ENCODE peak calls at places on chromosomes 3 and 15, in four cellular contexts. L, W, V and X are unnamed samples.

GRCh38 chr3:65632409-65632808 is 406.3 kb downstream of the MAGI1 start:
- DNase-seq in V (no peak), L (no peak), W (no peak), X (no peak)

GRCh38 chr3:140343709-140344417 is 334.0 kb upstream of the TRIM42 start:
- DNase-seq in W (no peak), V (no peak), L (no peak), X (no peak)

GRCh38 chr3:25713316-25713967 is 48.7 kb upstream of the TOP2B start:
- DNase-seq in V (no peak), W (no peak), L (no peak), X (no peak)

GRCh38 chr3:25843332-25843731 is 53.4 kb downstream of the OXSM start:
- DNase-seq in W (no peak), V (no peak), L (no peak), X (no peak)

GRCh38 chr15:31381801-31382692 is 55.4 kb downstream of the KLF13 start:
- DNase-seq in V (no peak), W (no peak), L (no peak), X (no peak)

GRCh38 chr3:177330771-177331170 is 133.5 kb upstream of the TBL1XR1 start:
- DNase-seq in L (no peak), W (no peak), V (no peak), X (no peak)

GRCh38 chr3:52211268-52211891 is 13.4 kb downstream of the ALAS1 start:
- DNase-seq in V (no peak), L (no peak), W (no peak), X (no peak)

GRCh38 chr3:31321620-31322019 is 211.1 kb upstream of the STT3B start:
- DNase-seq in W (no peak), L (no peak), V (no peak), X (no peak)

GRCh38 chr15:89179966-89180875 is 41.2 kb downstream of the RLBP1 start:
- DNase-seq in V (no peak), W (no peak), L (no peak), X (no peak)

GRCh38 chr3:81300324-81300927 is 461.0 kb downstream of the GBE1 start:
- DNase-seq in L (no peak), V (peak; percentile 96), W (no peak), X (no peak)

GRCh38 chr3:196996454-196997265 is 28.0 kb upstream of the PIGZ start:
- DNase-seq in V (no peak), W (no peak), L (no peak), X (no peak)

GRCh38 chr3:94928921-94929320 is 866.1 kb downstream of the NSUN3 start:
- DNase-seq in V (peak; percentile 33), W (no peak), L (no peak), X (peak; percentile 35)

GRCh38 chr15:27771892-27772291 is 327.2 kb downstream of the OCA2 start:
- DNase-seq in W (no peak), L (no peak), V (no peak), X (no peak)

GRCh38 chr3:153348457-153349137 is 186.6 kb downstream of the RAP2B start:
- DNase-seq in L (no peak), V (no peak), W (no peak), X (no peak)

GRCh38 chr3:31132132-31132769 is 237.8 kb upstream of the GADL1 start:
- DNase-seq in L (peak; percentile 54), W (no peak), V (peak; percentile 39), X (peak; percentile 5)

GRCh38 chr3:51311055-51311454 is 74.0 kb upstream of the MANF start:
- DNase-seq in V (peak; percentile 28), W (peak; percentile 18), L (peak; percentile 23), X (peak; percentile 5)

GRCh38 chr3:23263796-23264195 is 60.7 kb downstream of the UBE2E2 start:
- DNase-seq in L (no peak), V (no peak), W (no peak), X (no peak)

GRCh38 chr3:159828542-159828943 is 160.1 kb upstream of the IL12A start:
- DNase-seq in W (peak; percentile 33), L (peak; percentile 35), V (peak; percentile 3), X (no peak)

GRCh38 chr15:48963524-48964113 is at the start of gene SHC4:
- DNase-seq in L (no peak), W (peak; percentile 61), V (peak; percentile 24), X (no peak)

GRCh38 chr15:46607103-46607502 is 972.3 kb downstream of the SQOR start:
- DNase-seq in L (no peak), W (no peak), V (no peak), X (no peak)

GRCh38 chr15:48722764-48723661 is 77.5 kb upstream of the FBN1 start:
- DNase-seq in W (peak; percentile 21), V (no peak), L (peak; percentile 62), X (no peak)

GRCh38 chr3:44969779-44970178 is 6.2 kb downstream of the ZDHHC3 start:
- DNase-seq in W (no peak), V (no peak), L (no peak), X (no peak)

GRCh38 chr15:85411992-85412538 is 31.7 kb downstream of the AKAP13 start:
- DNase-seq in W (no peak), V (peak; percentile 27), L (no peak), X (no peak)

GRCh38 chr3:38039101-38039898 is at the start of gene DLEC1:
- DNase-seq in V (no peak), W (peak; percentile 61), L (no peak), X (no peak)

GRCh38 chr3:31288641-31289100 is 244.1 kb upstream of the STT3B start:
- DNase-seq in W (no peak), V (peak; percentile 97), L (peak; percentile 86), X (no peak)

GRCh38 chr15:67574981-67575632 is 32.6 kb downstream of the MAP2K5 start:
- DNase-seq in L (no peak), V (no peak), W (no peak), X (no peak)

GRCh38 chr3:52086939-52087675 is 30.7 kb upstream of the DUSP7 start:
- DNase-seq in L (no peak), V (no peak), W (peak; percentile 37), X (no peak)

GRCh38 chr15:67148196-67148701 is 82.8 kb downstream of the SMAD3 start:
- DNase-seq in L (no peak), V (peak; percentile 45), W (no peak), X (no peak)

GRCh38 chr15:73081321-73081958 is 29.2 kb downstream of the NEO1 start:
- DNase-seq in W (peak; percentile 9), L (peak; percentile 54), V (peak; percentile 41), X (peak; percentile 47)

GRCh38 chr15:66080791-66081475 is 172.6 kb downstream of the MEGF11 start:
- DNase-seq in V (peak; percentile 72), W (peak; percentile 25), L (no peak), X (no peak)

GRCh38 chr15:46260937-46261336 is 626.1 kb downstream of the SQOR start:
- DNase-seq in L (no peak), W (no peak), V (no peak), X (no peak)

GRCh38 chr3:188829577-188829976 is 342.2 kb upstream of the TPRG1 start:
- DNase-seq in V (no peak), L (no peak), W (no peak), X (no peak)

DNA sequence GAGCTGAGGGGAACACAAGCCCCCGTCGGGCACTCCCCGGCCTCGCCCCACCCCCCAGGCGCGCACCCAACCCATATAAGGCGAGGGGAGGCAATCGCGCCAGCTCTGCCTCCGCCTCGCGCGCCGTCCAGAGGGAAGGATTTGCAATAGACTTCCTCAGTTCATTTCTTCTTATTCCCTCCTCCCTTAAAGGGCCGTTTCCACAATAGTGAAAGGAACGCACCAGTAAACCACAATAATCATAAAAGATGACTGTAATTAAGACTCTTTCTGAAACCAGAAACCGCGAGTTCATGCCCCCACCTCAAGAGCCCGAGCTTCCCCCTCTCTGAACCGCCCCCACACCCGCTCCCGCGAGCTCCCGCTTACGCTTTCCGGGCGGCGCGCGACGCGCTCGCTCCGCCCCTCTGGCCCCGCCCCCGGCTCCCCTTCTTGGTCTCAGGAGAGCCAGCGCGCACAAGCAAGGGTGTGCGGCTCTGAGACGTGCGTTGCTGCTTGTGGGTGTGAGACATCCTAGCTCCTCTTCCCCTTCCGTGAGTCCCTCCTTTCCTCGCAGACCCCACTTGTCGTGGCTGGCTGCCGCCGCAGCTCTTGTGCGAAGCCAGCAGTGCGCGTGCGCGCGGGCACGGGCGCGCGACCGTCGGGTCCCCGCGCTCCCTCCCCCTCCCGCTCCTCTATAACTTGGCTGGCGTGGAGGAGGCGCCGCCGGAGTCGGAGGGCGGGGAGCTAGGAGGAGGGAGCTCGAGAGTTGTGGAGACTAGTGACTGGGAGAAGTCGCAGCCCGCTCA is at the start of gene DIPK2A:
- DNase-seq in W (peak; percentile 85), L (peak; percentile 88), V (peak; percentile 63), X (peak; percentile 88)
- TF ChIP-seq CTCF in W (no peak), L (no peak), V (no peak), X (no peak)

DNA sequence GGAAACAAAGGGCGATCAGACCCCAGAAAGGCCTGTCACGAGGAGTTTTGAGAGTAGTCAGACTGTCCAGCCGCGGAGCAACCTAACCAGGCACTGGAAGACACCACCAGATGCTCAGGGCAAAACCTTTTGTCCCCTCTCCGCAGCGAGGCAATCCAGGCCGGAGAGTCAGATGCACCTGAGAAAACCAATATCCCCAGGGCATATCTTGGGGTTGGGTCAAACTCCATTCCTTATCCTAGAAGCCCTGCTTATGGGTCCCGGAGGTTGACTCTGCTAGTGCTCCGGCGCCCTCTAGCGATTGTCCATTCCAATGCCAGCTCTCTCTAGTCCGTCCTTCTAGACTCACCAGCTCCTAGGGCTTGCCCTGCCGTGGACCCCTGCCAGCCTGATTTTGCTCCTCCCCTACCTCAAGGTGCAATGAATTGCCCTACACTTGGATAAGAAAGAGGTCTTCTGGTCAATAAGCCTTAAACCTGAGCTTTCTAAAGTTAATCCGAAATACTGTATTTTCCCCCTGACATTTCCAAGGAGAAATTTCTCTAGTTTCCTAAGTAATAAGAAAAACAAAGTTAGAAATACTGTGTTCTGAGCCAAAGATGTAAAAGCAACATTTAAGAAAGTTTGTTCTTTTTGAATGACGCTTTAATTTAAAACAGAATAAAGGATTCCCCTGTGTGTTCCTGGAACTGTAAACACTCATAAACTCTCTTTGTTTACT is 5.5 kb downstream of the CPNE4 start:
- DNase-seq in L (peak; percentile 69), V (peak; percentile 53), W (peak; percentile 53), X (peak; percentile 54)
- TF ChIP-seq TCF7L2 in L (no peak), V (no peak), W (no peak), X (no peak)

GRCh38 chr15:40083756-40084101 is 24.9 kb downstream of the BMF start:
- DNase-seq in L (no peak), W (no peak), V (peak; percentile 58), X (no peak)

GRCh38 chr15:40080104-40080503 is 28.6 kb downstream of the BMF start:
- DNase-seq in L (no peak), W (no peak), V (no peak), X (no peak)

GRCh38 chr15:40080847-40081246 is 27.8 kb downstream of the BMF start:
- DNase-seq in L (no peak), V (no peak), W (no peak), X (no peak)

GRCh38 chr15:40082195-40082868 is 26.3 kb downstream of the BMF start:
- DNase-seq in W (no peak), V (no peak), L (no peak), X (no peak)

GRCh38 chr15:40081691-40082194 is 26.9 kb downstream of the BMF start:
- DNase-seq in W (peak; percentile 55), L (no peak), V (peak; percentile 96), X (no peak)
- H3K4me3 ChIP-seq in W (peak overlapping the region; percentile 8), L (peak overlapping the region; percentile 31), V (peak overlapping the region; percentile 69), X (peak overlapping the region; percentile 5)

GRCh38 chr3:8755564-8756237 is 13.7 kb downstream of the OXTR start:
- DNase-seq in V (peak; percentile 25), W (peak; percentile 47), L (peak; percentile 37), X (no peak)

GRCh38 chr3:8759038-8759755 is 10.2 kb downstream of the OXTR start:
- DNase-seq in L (no peak), W (no peak), V (no peak), X (no peak)

GRCh38 chr3:8756671-8757070 is 12.7 kb downstream of the OXTR start:
- DNase-seq in W (no peak), V (no peak), L (no peak), X (no peak)

GRCh38 chr3:8760091-8760490 is 9.3 kb downstream of the OXTR start:
- DNase-seq in L (no peak), W (no peak), V (no peak), X (no peak)

GRCh38 chr3:8757551-8758518 is 11.6 kb downstream of the OXTR start:
- DNase-seq in V (no peak), W (no peak), L (no peak), X (no peak)
- TF ChIP-seq CTCF in V (no peak), W (no peak), L (no peak), X (no peak)